ENCODE peak calls at places on chromosomes 16 and 17, in five cellular contexts. B, C, F, A and H are unnamed samples.
A peak's percentile ranks its signal among the peaks of the same experiment; 100 is the strongest.

GRCh38 chr17:2924211-2924610 is 128.0 kb downstream of the RAP1GAP2 start:
- DNase-seq in F (peak; percentile 48), A (no peak), B (no peak), C (no peak), H (no peak)

GRCh38 chr17:44039829-44040635 is 25.3 kb upstream of the TMEM101 start:
- DNase-seq in A (no peak), C (no peak), B (no peak), F (no peak), H (no peak)

GRCh38 chr16:24986512-24987303 is 28.5 kb downstream of the ARHGAP17 start:
- DNase-seq in A (peak; percentile 16), C (no peak), F (no peak), B (no peak), H (no peak)

GRCh38 chr17:18157354-18157985 is 26.2 kb upstream of the ALKBH5 start:
- DNase-seq in C (no peak), F (no peak), A (no peak), B (no peak), H (no peak)

GRCh38 chr17:79749156-79749815 is 18.5 kb downstream of the ENPP7 start:
- DNase-seq in F (no peak), B (no peak), A (no peak), C (no peak), H (no peak)

GRCh38 chr17:36993227-36993626 is 44.5 kb downstream of the AATF start:
- DNase-seq in C (no peak), A (no peak), F (no peak), B (no peak), H (no peak)

GRCh38 chr16:14489460-14489859 is 140.6 kb downstream of the PARN start:
- DNase-seq in C (peak; percentile 35), F (no peak), A (peak; percentile 6), B (peak; percentile 70), H (peak; percentile 25)

GRCh38 chr17:41212524-41213169 is 13.8 kb upstream of the KRTAP9-2 start:
- DNase-seq in C (no peak), A (no peak), B (no peak), F (peak; percentile 52), H (no peak)

GRCh38 chr17:59490259-59490658 is 75.2 kb upstream of the DHX40 start:
- DNase-seq in F (no peak), B (no peak), C (no peak), A (no peak), H (no peak)

GRCh38 chr17:42342242-42343008 is 45.8 kb downstream of the STAT3 start:
- DNase-seq in F (no peak), C (no peak), B (no peak), A (peak; percentile 74), H (no peak)

GRCh38 chr16:17526956-17527355 is 56.2 kb upstream of the XYLT1 start:
- DNase-seq in B (no peak), C (no peak), A (no peak), F (no peak), H (no peak)

GRCh38 chr17:34443832-34444469 is 80.9 kb upstream of the CCL1 start:
- DNase-seq in C (no peak), B (peak; percentile 23), F (no peak), A (peak; percentile 13), H (no peak)

GRCh38 chr17:75950850-75951554 is 10.2 kb upstream of the FBF1 start:
- DNase-seq in C (no peak), A (no peak), B (no peak), F (no peak), H (no peak)

GRCh38 chr16:50021509-50021908 is 3.5 kb upstream of the CNEP1R1 start:
- DNase-seq in B (no peak), F (no peak), C (no peak), A (peak; percentile 25), H (no peak)

GRCh38 chr17:61837175-61838051 is 25.9 kb downstream of the BRIP1 start:
- DNase-seq in C (peak; percentile 57), B (peak; percentile 85), A (peak; percentile 63), F (no peak), H (peak; percentile 21)

GRCh38 chr16:78576941-78577340 is 477.5 kb downstream of the WWOX start:
- DNase-seq in A (no peak), F (no peak), B (no peak), C (no peak), H (no peak)

GRCh38 chr17:37405955-37406634 is 541 bp downstream of the ACACA start:
- DNase-seq in A (no peak), C (no peak), B (peak; percentile 74), F (no peak), H (no peak)

GRCh38 chr16:58451945-58452401 is 48.0 kb upstream of the NDRG4 start:
- DNase-seq in A (no peak), B (peak; percentile 51), C (peak; percentile 72), F (no peak), H (no peak)

GRCh38 chr16:49515016-49515415 is 141.4 kb downstream of the C16orf78 start:
- DNase-seq in C (no peak), A (no peak), F (peak; percentile 16), B (no peak), H (no peak)

GRCh38 chr16:17072104-17072503 is 398.7 kb downstream of the XYLT1 start:
- DNase-seq in F (no peak), A (no peak), C (no peak), B (no peak), H (no peak)